ENCODE peak calls at places on chromosomes 2 and 18, in six cellular contexts. D is breast epithelium, T is HCT116, I is transverse colon, W is stomach, J is upper lobe of left lung. C is an unnamed sample.

GRCh38 chr2:205892141-205893064 is 193.6 kb downstream of the INO80D start:
- DNase-seq in D (peak), T (no peak), I (peak), W (peak), J (peak), C (no peak)

GRCh38 chr2:24304098-24304497 is 56.2 kb downstream of the ITSN2 start:
- DNase-seq in D (peak), T (no peak), I (peak), W (no peak), J (peak), C (peak)

GRCh38 chr18:76672627-76673026 is 149.7 kb upstream of the ZNF236 start:
- DNase-seq in D (no peak), T (no peak), I (no peak), W (no peak), J (no peak), C (no peak)

GRCh38 chr2:207332473-207333212 is 166.9 kb upstream of the KLF7 start:
- DNase-seq in D (no peak), T (no peak), I (no peak), W (no peak), J (no peak), C (no peak)

GRCh38 chr2:217742276-217742675 is 260.5 kb downstream of the TNS1 start:
- DNase-seq in D (no peak), T (no peak), I (no peak), W (no peak), J (no peak), C (no peak)

GRCh38 chr2:8571792-8572499 is 109.9 kb upstream of the ID2 start:
- DNase-seq in D (no peak), T (no peak), I (peak), W (peak), J (no peak), C (peak)

GRCh38 chr2:240919161-240919781 is 13.1 kb downstream of the CROCC2 start:
- DNase-seq in D (no peak), T (no peak), I (peak), W (peak), J (no peak), C (peak)

GRCh38 chr2:195105581-195105980 is 551.4 kb upstream of the SLC39A10 start:
- DNase-seq in D (no peak), T (no peak), I (no peak), W (no peak), J (no peak), C (no peak)

GRCh38 chr2:52810460-52810859 is 957.1 kb upstream of the CHAC2 start:
- DNase-seq in D (no peak), T (peak), I (no peak), W (no peak), J (no peak), C (no peak)

GRCh38 chr2:215836881-215837280 is 176.5 kb downstream of the MREG start:
- DNase-seq in D (no peak), T (no peak), I (no peak), W (no peak), J (no peak), C (no peak)

DNA sequence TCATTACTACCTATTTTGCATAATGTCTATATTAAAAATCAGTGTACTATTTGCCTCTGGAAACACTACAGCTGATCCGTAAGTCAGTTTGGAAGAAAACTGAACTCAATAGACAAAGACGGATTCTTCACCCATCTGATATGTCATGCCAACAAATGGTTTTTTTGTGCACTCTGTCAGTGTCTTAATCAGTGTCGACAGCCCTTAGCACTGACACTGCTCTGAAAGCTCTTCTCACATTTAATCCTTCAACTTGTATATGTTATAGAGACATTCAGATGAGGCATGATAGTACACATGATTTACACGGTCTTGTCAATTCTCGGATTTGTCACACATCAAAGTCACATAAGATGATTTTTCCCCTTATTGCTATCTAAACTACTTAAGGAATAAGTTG is 347.5 kb upstream of the GALNT5 start:
- DNase-seq in D (no peak), T (no peak), I (no peak), W (no peak), J (no peak), C (no peak)
- TF ChIP-seq CTCF in D (no peak), T (no peak), I (no peak), W (no peak), J (no peak), C (no peak)

GRCh38 chr2:20613342-20613916 is 37.5 kb downstream of the HS1BP3 start:
- DNase-seq in D (no peak), T (no peak), I (no peak), W (no peak), J (no peak), C (peak)
- TF ChIP-seq POLR2AphosphoS5 in D (no peak), T (no peak), I (no peak), W (no peak), J (peak), C (no peak)

GRCh38 chr2:182715121-182715895 is 749 bp upstream of the DNAJC10 start:
- DNase-seq in D (no peak), T (no peak), I (no peak), W (no peak), J (no peak), C (no peak)
- TF ChIP-seq CTCF in D (no peak), T (no peak), I (peak), W (no peak), J (no peak), C (no peak)

GRCh38 chr2:112137516-112138142 is 556 bp upstream of the FBLN7 start:
- DNase-seq in D (no peak), T (no peak), I (no peak), W (no peak), J (no peak), C (no peak)

GRCh38 chr2:112129060-112129459 is 9.1 kb upstream of the FBLN7 start:
- DNase-seq in D (no peak), T (no peak), I (no peak), W (no peak), J (no peak), C (no peak)

GRCh38 chr2:112134120-112134519 is 4.1 kb upstream of the FBLN7 start:
- DNase-seq in D (no peak), T (no peak), I (no peak), W (no peak), J (no peak), C (no peak)

GRCh38 chr2:112136081-112136480 is 2.1 kb upstream of the FBLN7 start:
- DNase-seq in D (no peak), T (no peak), I (no peak), W (no peak), J (no peak), C (no peak)

DNA sequence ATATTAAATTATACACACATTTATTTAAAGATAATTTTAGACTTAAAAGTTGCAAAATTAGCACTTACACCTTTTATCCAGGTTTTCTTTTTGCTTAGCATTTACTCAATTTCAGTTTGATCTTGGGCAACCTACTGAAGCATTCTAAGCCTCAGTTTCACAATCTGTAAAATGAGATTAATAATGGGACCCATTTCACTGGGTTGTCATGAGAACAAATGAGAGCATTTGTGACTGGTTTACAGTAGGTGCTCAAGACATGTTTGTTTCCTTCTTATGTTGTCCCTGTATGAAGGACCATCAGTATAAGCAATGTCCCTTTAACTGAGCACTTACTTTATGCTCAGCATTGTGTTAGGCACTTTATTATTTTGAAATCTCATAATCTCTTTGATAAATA is 4.8 kb upstream of the FBLN7 start:
- DNase-seq in D (no peak), T (no peak), I (no peak), W (no peak), J (no peak), C (no peak)
- TF ChIP-seq POLR2AphosphoS5 in D (no peak), T (no peak), I (no peak), W (no peak), J (no peak), C (no peak)

C was measured in suprapubic skin.